ENCODE peak calls at places on chromosome 17, in ten cellular contexts. One of them, this sample, is unnamed.

GRCh38 chr17:66152756-66153155 is 39.2 kb downstream of the CEP112 start:
- DNase-seq in T1000: no peak
- DNase-seq in BE2C: no peak
- DNase-seq in lower leg skin: no peak
- DNase-seq in CD8-positive, alpha-beta memory T cell: no peak
- DNase-seq in mucosa of gallbladder: no peak
- DNase-seq in ovary: no peak
- DNase-seq in anterior cingulate cortex: no peak
- DNase-seq in EL: peak
- DNase-seq in COR-L47: no peak
- DNase-seq in this sample: no peak

GRCh38 chr17:6208608-6209180 is 138.5 kb downstream of the WSCD1 start:
- DNase-seq in T1000: no peak
- DNase-seq in BE2C: no peak
- DNase-seq in lower leg skin: no peak
- DNase-seq in CD8-positive, alpha-beta memory T cell: no peak
- DNase-seq in mucosa of gallbladder: no peak
- DNase-seq in ovary: no peak
- DNase-seq in anterior cingulate cortex: no peak
- DNase-seq in EL: no peak
- DNase-seq in COR-L47: no peak
- DNase-seq in this sample: no peak

GRCh38 chr17:78079253-78079652 is 49.3 kb downstream of the TMC6 start:
- DNase-seq in T1000: no peak
- DNase-seq in BE2C: no peak
- DNase-seq in lower leg skin: no peak
- DNase-seq in CD8-positive, alpha-beta memory T cell: no peak
- DNase-seq in mucosa of gallbladder: no peak
- DNase-seq in ovary: no peak
- DNase-seq in anterior cingulate cortex: no peak
- DNase-seq in EL: no peak
- DNase-seq in COR-L47: no peak
- DNase-seq in this sample: no peak

GRCh38 chr17:57269052-57269451 is 12.7 kb downstream of the MSI2 start:
- DNase-seq in T1000: no peak
- DNase-seq in BE2C: no peak
- DNase-seq in lower leg skin: no peak
- DNase-seq in CD8-positive, alpha-beta memory T cell: no peak
- DNase-seq in mucosa of gallbladder: no peak
- DNase-seq in ovary: no peak
- DNase-seq in anterior cingulate cortex: no peak
- DNase-seq in EL: no peak
- DNase-seq in COR-L47: no peak
- DNase-seq in this sample: no peak

GRCh38 chr17:7836596-7837374 is 2.8 kb downstream of the KDM6B start:
- DNase-seq in T1000: peak
- DNase-seq in BE2C: peak
- DNase-seq in lower leg skin: peak
- DNase-seq in CD8-positive, alpha-beta memory T cell: peak
- DNase-seq in mucosa of gallbladder: peak
- DNase-seq in ovary: peak
- DNase-seq in anterior cingulate cortex: peak
- DNase-seq in EL: peak
- DNase-seq in COR-L47: peak
- DNase-seq in this sample: peak

GRCh38 chr17:41521574-41522261 is 3.0 kb upstream of the KRT15 start:
- DNase-seq in T1000: peak
- DNase-seq in BE2C: no peak
- DNase-seq in lower leg skin: no peak
- DNase-seq in CD8-positive, alpha-beta memory T cell: no peak
- DNase-seq in mucosa of gallbladder: peak
- DNase-seq in ovary: no peak
- DNase-seq in anterior cingulate cortex: no peak
- DNase-seq in EL: peak
- DNase-seq in COR-L47: no peak
- DNase-seq in this sample: peak

GRCh38 chr17:77433385-77434135 is 292.8 kb downstream of the SEC14L1 start:
- DNase-seq in T1000: no peak
- DNase-seq in BE2C: peak
- DNase-seq in lower leg skin: no peak
- DNase-seq in CD8-positive, alpha-beta memory T cell: no peak
- DNase-seq in mucosa of gallbladder: no peak
- DNase-seq in ovary: peak
- DNase-seq in anterior cingulate cortex: no peak
- DNase-seq in EL: peak
- DNase-seq in COR-L47: no peak
- DNase-seq in this sample: no peak

GRCh38 chr17:74280093-74280513 is 6.1 kb downstream of the DNAI2 start:
- DNase-seq in T1000: no peak
- DNase-seq in BE2C: no peak
- DNase-seq in lower leg skin: no peak
- DNase-seq in CD8-positive, alpha-beta memory T cell: peak
- DNase-seq in mucosa of gallbladder: no peak
- DNase-seq in ovary: no peak
- DNase-seq in anterior cingulate cortex: no peak
- DNase-seq in EL: no peak
- DNase-seq in COR-L47: no peak
- DNase-seq in this sample: peak

GRCh38 chr17:15261063-15261817 is 3.9 kb downstream of the PMP22 start:
- DNase-seq in T1000: no peak
- DNase-seq in BE2C: peak
- DNase-seq in lower leg skin: no peak
- DNase-seq in CD8-positive, alpha-beta memory T cell: no peak
- DNase-seq in mucosa of gallbladder: peak
- DNase-seq in ovary: peak
- DNase-seq in anterior cingulate cortex: no peak
- DNase-seq in EL: peak
- DNase-seq in COR-L47: no peak
- DNase-seq in this sample: peak

GRCh38 chr17:48471807-48472484 is 41.9 kb upstream of the SKAP1 start:
- DNase-seq in T1000: no peak
- DNase-seq in BE2C: no peak
- DNase-seq in lower leg skin: no peak
- DNase-seq in CD8-positive, alpha-beta memory T cell: no peak
- DNase-seq in mucosa of gallbladder: no peak
- DNase-seq in ovary: no peak
- DNase-seq in anterior cingulate cortex: no peak
- DNase-seq in EL: no peak
- DNase-seq in COR-L47: no peak
- DNase-seq in this sample: no peak

GRCh38 chr17:17445925-17446665 is 30.7 kb upstream of the MED9 start:
- DNase-seq in T1000: peak
- DNase-seq in BE2C: no peak
- DNase-seq in lower leg skin: peak
- DNase-seq in CD8-positive, alpha-beta memory T cell: no peak
- DNase-seq in mucosa of gallbladder: peak
- DNase-seq in ovary: no peak
- DNase-seq in anterior cingulate cortex: no peak
- DNase-seq in EL: peak
- DNase-seq in COR-L47: peak
- DNase-seq in this sample: peak

GRCh38 chr17:80898706-80899105 is 92.9 kb upstream of the CHMP6 start:
- DNase-seq in T1000: no peak
- DNase-seq in BE2C: no peak
- DNase-seq in lower leg skin: no peak
- DNase-seq in CD8-positive, alpha-beta memory T cell: no peak
- DNase-seq in mucosa of gallbladder: no peak
- DNase-seq in ovary: no peak
- DNase-seq in anterior cingulate cortex: no peak
- DNase-seq in EL: no peak
- DNase-seq in COR-L47: no peak
- DNase-seq in this sample: no peak

GRCh38 chr17:28518578-28518977 is 12.4 kb downstream of the FOXN1 start:
- DNase-seq in T1000: no peak
- DNase-seq in BE2C: no peak
- DNase-seq in lower leg skin: no peak
- DNase-seq in CD8-positive, alpha-beta memory T cell: no peak
- DNase-seq in mucosa of gallbladder: no peak
- DNase-seq in ovary: no peak
- DNase-seq in anterior cingulate cortex: no peak
- DNase-seq in EL: no peak
- DNase-seq in COR-L47: no peak
- DNase-seq in this sample: no peak

GRCh38 chr17:7083592-7083991 is 3.5 kb upstream of the CLEC10A start:
- DNase-seq in T1000: no peak
- DNase-seq in BE2C: no peak
- DNase-seq in lower leg skin: no peak
- DNase-seq in CD8-positive, alpha-beta memory T cell: no peak
- DNase-seq in mucosa of gallbladder: no peak
- DNase-seq in ovary: no peak
- DNase-seq in anterior cingulate cortex: no peak
- DNase-seq in EL: no peak
- DNase-seq in COR-L47: no peak
- DNase-seq in this sample: peak

GRCh38 chr17:62670202-62670821 is 42.8 kb downstream of the MRC2 start:
- DNase-seq in T1000: no peak
- DNase-seq in BE2C: no peak
- DNase-seq in lower leg skin: peak
- DNase-seq in CD8-positive, alpha-beta memory T cell: no peak
- DNase-seq in mucosa of gallbladder: no peak
- DNase-seq in ovary: no peak
- DNase-seq in anterior cingulate cortex: peak
- DNase-seq in EL: no peak
- DNase-seq in COR-L47: no peak
- DNase-seq in this sample: peak

GRCh38 chr17:80191192-80191591 is 21.4 kb downstream of the CARD14 start:
- DNase-seq in T1000: no peak
- DNase-seq in BE2C: no peak
- DNase-seq in lower leg skin: no peak
- DNase-seq in CD8-positive, alpha-beta memory T cell: no peak
- DNase-seq in mucosa of gallbladder: no peak
- DNase-seq in ovary: no peak
- DNase-seq in anterior cingulate cortex: no peak
- DNase-seq in EL: no peak
- DNase-seq in COR-L47: no peak
- DNase-seq in this sample: no peak

GRCh38 chr17:4969551-4970231 is 2.1 kb upstream of the SPAG7 start:
- DNase-seq in T1000: peak
- DNase-seq in BE2C: no peak
- DNase-seq in lower leg skin: no peak
- DNase-seq in CD8-positive, alpha-beta memory T cell: no peak
- DNase-seq in mucosa of gallbladder: no peak
- DNase-seq in ovary: no peak
- DNase-seq in anterior cingulate cortex: no peak
- DNase-seq in EL: peak
- DNase-seq in COR-L47: no peak
- DNase-seq in this sample: no peak